ENCODE peak calls at places on chromosomes 1 and 21, in nine cellular contexts. M is progenitor cell of endocrine pancreas, H is omental fat pad, O is ovary, P is endothelial cell, Q is fibroblast of lung, I is GM23338, T is OCI-LY7, W is Peyer's patch. Y is an unnamed sample.

GRCh38 chr1:244387415-244387814 is 64.3 kb downstream of the ADSS2 start:
- DNase-seq in T (no peak), Q (no peak), M (no peak), H (no peak), I (no peak), W (no peak), P (no peak), O (no peak), Y (no peak)

GRCh38 chr1:54819195-54819536 is 18.0 kb upstream of the TTC22 start:
- DNase-seq in W (no peak), M (no peak), I (no peak), T (no peak), P (no peak), O (no peak), H (no peak), Q (no peak), Y (no peak)

GRCh38 chr1:17207046-17207445 is 2.1 kb downstream of the PADI1 start:
- DNase-seq in Q (no peak), W (no peak), I (no peak), H (no peak), P (no peak), M (no peak), T (peak), O (no peak), Y (peak)

GRCh38 chr1:185735667-185736105 is 1.5 kb downstream of the HMCN1 start:
- DNase-seq in W (no peak), H (no peak), P (no peak), I (peak), Q (peak), T (no peak), M (no peak), O (no peak), Y (no peak)

GRCh38 chr1:39391741-39392679 is 99.4 kb upstream of the BMP8A start:
- DNase-seq in M (no peak), T (no peak), W (no peak), I (peak), P (no peak), O (no peak), Q (peak), H (no peak), Y (no peak)

GRCh38 chr21:24367936-24368335 is 1239.3 kb downstream of the MRPL39 start:
- DNase-seq in Q (no peak), I (no peak), M (no peak), W (no peak), P (no peak), O (no peak), H (no peak), T (no peak), Y (no peak)

GRCh38 chr1:97338347-97338746 is 582.5 kb downstream of the DPYD start:
- DNase-seq in M (no peak), H (no peak), I (no peak), Q (no peak), O (no peak), P (no peak), T (no peak), W (no peak), Y (no peak)

GRCh38 chr1:63367218-63368103 is at the start of gene ALG6:
- DNase-seq in Q (peak), H (peak), T (peak), W (peak), P (peak), M (peak), O (peak), I (peak), Y (peak)

GRCh38 chr21:17636711-17637110 is 24.0 kb upstream of the BTG3 start:
- DNase-seq in I (no peak), M (no peak), O (no peak), W (no peak), T (no peak), Q (no peak), P (no peak), H (no peak), Y (no peak)

GRCh38 chr1:181083842-181084605 is 4.5 kb upstream of the IER5 start:
- DNase-seq in O (no peak), M (no peak), H (no peak), P (no peak), W (peak), T (peak), I (peak), Q (peak), Y (peak)

GRCh38 chr1:23634840-23635642 is 56.6 kb upstream of the RPL11 start:
- DNase-seq in O (peak), I (peak), W (no peak), H (no peak), P (peak), Q (peak), M (peak), T (peak), Y (peak)

GRCh38 chr1:223639333-223639749 is 26.2 kb downstream of the CAPN8 start:
- DNase-seq in H (no peak), T (no peak), P (no peak), W (no peak), O (no peak), I (no peak), Q (peak), M (no peak), Y (no peak)

GRCh38 chr1:221150996-221151395 is 271.8 kb downstream of the HLX start:
- DNase-seq in H (no peak), W (no peak), O (no peak), T (no peak), M (no peak), Q (peak), I (no peak), P (no peak), Y (no peak)

GRCh38 chr1:6483010-6483760 is 8.3 kb downstream of the PLEKHG5 start:
- DNase-seq in P (no peak), W (peak), T (no peak), H (no peak), Q (no peak), I (no peak), M (no peak), O (no peak), Y (no peak)

GRCh38 chr1:18941221-18942141 is 15.0 kb downstream of the IFFO2 start:
- DNase-seq in M (no peak), T (no peak), Q (peak), P (no peak), I (peak), O (no peak), H (no peak), W (no peak), Y (no peak)

GRCh38 chr1:245680395-245680794 is 525.6 kb downstream of the KIF26B start:
- DNase-seq in H (no peak), I (no peak), Q (no peak), P (no peak), T (no peak), O (no peak), W (no peak), M (no peak), Y (no peak)

GRCh38 chr1:33241866-33242265 is 14.4 kb upstream of the ZNF362 start:
- DNase-seq in W (no peak), H (no peak), M (no peak), P (no peak), O (no peak), T (no peak), I (no peak), Q (no peak), Y (no peak)

GRCh38 chr21:42187976-42188653 is 30.8 kb upstream of the ABCG1 start:
- DNase-seq in O (no peak), M (no peak), H (no peak), P (no peak), T (peak), Q (no peak), W (no peak), I (no peak), Y (peak)

GRCh38 chr1:59718064-59718988 is 96.4 kb upstream of the HOOK1 start:
- DNase-seq in P (no peak), H (no peak), W (no peak), M (no peak), O (no peak), I (peak), Q (peak), T (no peak), Y (no peak)

GRCh38 chr1:241838831-241839365 is 9.1 kb upstream of the EXO1 start:
- DNase-seq in O (no peak), H (no peak), P (no peak), T (no peak), Q (no peak), I (no peak), M (no peak), W (no peak), Y (no peak)

GRCh38 chr1:85243336-85243735 is 16.1 kb downstream of the C1orf52 start:
- DNase-seq in T (no peak), H (no peak), M (no peak), Q (no peak), I (no peak), W (no peak), O (no peak), P (no peak), Y (no peak)

GRCh38 chr1:85240659-85241058 is 18.8 kb downstream of the C1orf52 start:
- DNase-seq in O (no peak), M (no peak), H (no peak), W (no peak), I (no peak), Q (no peak), P (no peak), T (no peak), Y (no peak)

GRCh38 chr1:85237613-85238012 is 21.8 kb downstream of the C1orf52 start:
- DNase-seq in I (no peak), H (no peak), O (no peak), P (no peak), W (no peak), Q (no peak), T (no peak), M (no peak), Y (no peak)

GRCh38 chr1:85244271-85245053 is 15.0 kb downstream of the C1orf52 start:
- DNase-seq in W (no peak), P (no peak), M (no peak), I (no peak), H (no peak), Q (peak), T (no peak), O (no peak), Y (no peak)

DNA sequence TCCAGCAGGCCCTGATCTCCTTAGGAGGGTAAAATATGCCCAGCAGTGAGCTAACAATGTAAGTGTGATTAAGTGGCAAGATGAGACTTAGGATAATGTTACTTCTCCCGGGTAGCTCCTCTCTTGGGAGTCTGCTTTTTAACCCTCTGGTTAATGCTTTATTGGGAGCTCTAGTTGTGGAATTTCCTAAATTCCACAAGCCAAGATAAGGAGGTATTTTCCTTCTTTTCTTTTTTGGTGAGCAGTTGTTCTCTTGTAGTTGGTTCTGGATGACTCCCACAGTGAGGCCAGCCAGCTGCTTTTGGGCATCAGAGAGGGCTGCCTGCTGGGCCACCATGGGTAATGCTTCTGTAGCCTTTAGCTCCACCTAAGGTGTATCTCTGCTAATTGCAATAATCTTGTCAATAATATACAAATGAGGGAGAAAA is 19.3 kb downstream of the C1orf52 start:
- DNase-seq in O (no peak), H (no peak), I (peak), Q (peak), P (no peak), M (no peak), T (peak), W (no peak), Y (peak)
- TF ChIP-seq CTCF in O (no peak), H (no peak), I (peak), Q (no peak), P (no peak), M (no peak), T (peak), W (peak), Y (peak)

DNA sequence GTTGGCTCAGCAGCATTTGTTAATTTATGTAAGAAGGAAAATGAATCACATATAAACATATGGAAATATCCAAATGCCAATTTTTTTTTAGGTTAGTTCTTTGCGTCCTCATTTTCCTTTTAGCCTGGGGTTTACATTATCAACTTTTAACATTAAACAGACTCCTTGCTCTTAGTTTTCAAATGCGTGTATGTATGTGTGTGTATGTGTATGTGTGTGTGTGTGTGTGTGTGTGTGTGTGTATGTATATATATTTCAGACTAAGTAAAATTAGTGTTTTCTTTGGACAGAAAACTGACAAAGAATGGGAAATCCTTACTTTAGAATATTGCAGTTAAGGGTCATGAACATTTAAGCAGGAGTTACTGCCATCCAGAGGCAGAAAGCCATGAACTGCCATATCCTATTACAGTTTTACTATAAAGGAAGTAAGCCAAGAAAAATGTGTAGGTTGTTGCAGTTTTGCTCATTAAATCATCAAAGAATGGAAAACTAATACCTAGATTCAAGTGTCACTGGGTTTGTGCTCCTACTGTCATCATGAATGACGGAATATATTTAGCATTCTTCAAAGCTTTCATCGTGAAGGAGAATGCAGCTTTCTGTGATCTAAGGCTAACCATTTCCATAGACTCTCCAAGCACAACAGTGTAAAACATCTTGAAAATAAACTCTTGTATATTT is 477.0 kb upstream of the NR5A2 start:
- DNase-seq in P (no peak), O (no peak), T (no peak), W (no peak), I (no peak), M (no peak), Q (peak), H (no peak), Y (no peak)
- TF ChIP-seq CTCF in P (no peak), O (no peak), T (peak), W (no peak), I (peak), M (no peak), Q (peak), H (no peak), Y (no peak)

GRCh38 chr1:11412166-11412565 is 66.8 kb upstream of the DISP3 start:
- DNase-seq in M (no peak), W (no peak), H (no peak), O (no peak), T (no peak), P (no peak), Q (no peak), I (no peak), Y (no peak)

GRCh38 chr1:11417162-11417561 is 61.8 kb upstream of the DISP3 start:
- DNase-seq in H (no peak), I (no peak), Q (no peak), T (no peak), W (no peak), P (no peak), M (no peak), O (no peak), Y (no peak)

GRCh38 chr1:11413907-11414495 is 65.0 kb upstream of the DISP3 start:
- DNase-seq in Q (no peak), I (peak), H (no peak), O (no peak), P (no peak), T (no peak), W (no peak), M (no peak), Y (no peak)

GRCh38 chr1:11414921-11415538 is 63.9 kb upstream of the DISP3 start:
- DNase-seq in I (no peak), M (no peak), P (no peak), T (no peak), H (no peak), W (no peak), O (no peak), Q (no peak), Y (no peak)
- TF ChIP-seq CTCF in I (no peak), M (no peak), P (no peak), T (no peak), H (no peak), W (no peak), O (no peak), Q (no peak), Y (no peak)

DNA sequence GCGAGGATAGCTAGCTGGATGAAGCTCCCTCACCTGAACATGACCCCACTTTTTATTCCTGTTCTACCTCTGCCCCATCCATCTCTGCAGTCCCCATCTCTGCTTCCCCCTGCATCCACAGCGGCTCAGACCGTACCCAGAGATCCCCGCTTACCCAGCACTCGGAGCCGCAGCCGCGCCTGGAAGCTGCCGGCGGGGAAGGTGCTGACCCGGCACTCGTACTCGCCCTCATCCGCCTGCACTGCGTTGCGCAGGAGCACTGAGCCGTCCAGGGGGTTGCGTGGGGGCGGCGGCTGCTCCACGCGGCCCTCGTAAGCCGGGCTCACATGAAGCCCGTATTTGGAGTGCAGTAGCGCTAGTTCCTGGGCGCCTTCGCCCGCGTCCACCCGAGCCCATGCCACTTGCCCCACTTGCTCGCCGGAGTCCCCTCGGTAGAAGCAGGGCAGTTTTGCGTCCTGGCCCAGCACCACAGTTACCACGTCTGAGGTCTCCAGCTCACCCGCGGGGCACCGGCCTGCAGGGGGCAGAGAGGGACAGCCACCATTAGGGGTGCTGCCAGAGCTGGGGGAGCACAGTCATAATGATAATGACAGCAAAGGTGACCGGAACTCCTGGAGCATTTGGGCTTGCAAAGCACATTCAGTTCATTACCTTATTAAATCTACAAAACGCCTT is 9.8 kb downstream of the NECTIN4 start:
- DNase-seq in I (peak), W (no peak), Q (no peak), P (no peak), M (no peak), T (no peak), O (no peak), H (no peak), Y (no peak)
- TF ChIP-seq CTCF in I (peak), W (no peak), Q (no peak), P (no peak), M (no peak), T (peak), O (no peak), H (no peak), Y (no peak)

GRCh38 chr1:1761504-1762376 is 16.5 kb downstream of the NADK start:
- DNase-seq in W (peak), M (no peak), P (no peak), O (no peak), T (no peak), Q (no peak), H (peak), I (no peak), Y (no peak)

GRCh38 chr1:1760715-1761114 is 17.6 kb downstream of the NADK start:
- DNase-seq in M (no peak), O (no peak), W (no peak), Q (no peak), H (peak), P (no peak), I (no peak), T (peak), Y (no peak)

GRCh38 chr1:1760345-1760650 is 18.0 kb downstream of the NADK start:
- DNase-seq in T (no peak), I (no peak), P (no peak), Q (no peak), H (no peak), M (no peak), O (no peak), W (no peak), Y (no peak)

GRCh38 chr1:1764876-1765478 is 13.3 kb downstream of the NADK start:
- DNase-seq in P (no peak), M (no peak), Q (no peak), H (no peak), T (no peak), O (no peak), W (peak), I (no peak), Y (no peak)

GRCh38 chr1:1763657-1764621 is 14.3 kb downstream of the NADK start:
- DNase-seq in M (no peak), I (no peak), T (no peak), Q (peak), O (no peak), P (no peak), H (peak), W (peak), Y (no peak)
- TF ChIP-seq CTCF in M (no peak), I (no peak), T (no peak), Q (no peak), O (no peak), P (no peak), H (no peak), W (no peak), Y (peak)

GRCh38 chr1:110489973-110490542 is 28.9 kb downstream of the KCNA10 start:
- DNase-seq in W (no peak), P (no peak), H (no peak), O (no peak), T (peak), I (no peak), Q (no peak), M (no peak), Y (no peak)

GRCh38 chr1:110488867-110489266 is 30.1 kb downstream of the KCNA10 start:
- DNase-seq in I (no peak), Q (no peak), T (no peak), P (no peak), M (no peak), W (no peak), H (no peak), O (no peak), Y (no peak)

GRCh38 chr1:110490791-110491451 is 28.1 kb downstream of the KCNA10 start:
- DNase-seq in T (no peak), P (no peak), Q (no peak), I (no peak), O (no peak), W (no peak), M (no peak), H (no peak), Y (no peak)

GRCh38 chr1:110487676-110488075 is 31.3 kb downstream of the KCNA10 start:
- DNase-seq in Q (no peak), O (no peak), W (no peak), H (no peak), P (no peak), I (no peak), M (no peak), T (no peak), Y (no peak)

GRCh38 chr1:110489406-110489805 is 29.6 kb downstream of the KCNA10 start:
- DNase-seq in M (no peak), Q (no peak), W (no peak), T (no peak), I (no peak), O (no peak), H (no peak), P (no peak), Y (no peak)
- TF ChIP-seq CTCF in M (no peak), Q (no peak), W (no peak), T (no peak), I (no peak), O (no peak), H (no peak), P (no peak), Y (no peak)

Y was measured in GM13976.